ENCODE peak calls at places on chromosomes 11 and 22, in ten cellular contexts. I is NCI-H1417; X is GM19239; G is T-cell; J is ACHN; H is endodermal cell; O is mucosa of descending colon; Z is activated CD4-positive, CD25-positive, alpha-beta regulatory T cell treated with anti-CD3 and anti-CD28 coated beads, Interleukin-2, amount 50 U/mL, for 72 hours; M is HT1080; U is CD4-positive, CD25-positive, alpha-beta regulatory T cell. L is an unnamed sample.
A peak's percentile ranks its signal among the peaks of the same experiment; 100 is the strongest.

GRCh38 chr11:125376856-125377255 is 119.2 kb downstream of the FEZ1 start:
- DNase-seq in U (no peak), G (no peak), X (no peak), O (no peak), M (no peak), H (no peak), I (no peak), Z (no peak), J (no peak), L (no peak)

GRCh38 chr11:65471410-65471762 is 27.5 kb upstream of the MALAT1 start:
- DNase-seq in U (no peak), O (peak; percentile 75), I (peak; percentile 55), H (peak; percentile 87), J (peak; percentile 81), G (no peak), X (no peak), M (peak; percentile 82), Z (no peak), L (peak; percentile 81)

GRCh38 chr22:22988785-22989184 is 81.5 kb upstream of the GNAZ start:
- DNase-seq in M (no peak), O (no peak), U (no peak), J (no peak), I (no peak), Z (no peak), X (no peak), G (no peak), H (no peak), L (no peak)

GRCh38 chr11:46504817-46505613 is 88.8 kb downstream of the AMBRA1 start:
- DNase-seq in Z (no peak), H (no peak), G (no peak), J (no peak), U (no peak), X (no peak), I (peak; percentile 33), M (peak; percentile 35), O (no peak), L (peak; percentile 34)

GRCh38 chr11:83206771-83207413 is 13.4 kb downstream of the ANKRD42 start:
- DNase-seq in Z (no peak), X (no peak), U (no peak), O (no peak), H (no peak), I (no peak), G (no peak), J (no peak), M (peak; percentile 34), L (no peak)

GRCh38 chr11:102457056-102457677 is 4.6 kb upstream of the TMEM123 start:
- DNase-seq in Z (no peak), U (no peak), X (no peak), G (no peak), M (no peak), H (no peak), O (no peak), I (peak; percentile 53), J (no peak), L (no peak)

GRCh38 chr11:64074239-64074638 is 38.5 kb downstream of the FLRT1 start:
- DNase-seq in I (no peak), O (no peak), G (no peak), X (no peak), Z (no peak), H (no peak), J (no peak), U (no peak), M (no peak), L (no peak)

GRCh38 chr11:118146554-118146953 is 6.1 kb downstream of the SCN4B start:
- DNase-seq in J (no peak), U (no peak), M (no peak), Z (no peak), I (no peak), H (no peak), G (no peak), X (no peak), O (no peak), L (no peak)

GRCh38 chr11:44030276-44030932 is 17.4 kb upstream of the ACCSL start:
- DNase-seq in J (no peak), G (no peak), H (peak; percentile 73), X (no peak), U (no peak), I (peak; percentile 63), M (no peak), Z (no peak), O (no peak), L (peak; percentile 67)

GRCh38 chr11:37972691-37973090 is 1374.7 kb upstream of the RAG2 start:
- DNase-seq in M (no peak), J (no peak), Z (no peak), X (no peak), H (no peak), O (no peak), G (no peak), U (no peak), I (no peak), L (no peak)

GRCh38 chr11:114060402-114061052 is 1.0 kb downstream of the ZBTB16 start:
- DNase-seq in M (no peak), X (no peak), G (peak; percentile 46), O (peak; percentile 54), Z (peak; percentile 42), I (peak; percentile 79), J (no peak), H (peak; percentile 72), U (no peak), L (peak; percentile 19)

GRCh38 chr11:66278396-66279091 is 569 bp downstream of the CNIH2 start:
- DNase-seq in X (no peak), U (peak; percentile 30), M (no peak), G (no peak), J (no peak), Z (no peak), O (no peak), H (no peak), I (peak; percentile 76), L (peak; percentile 5)